ENCODE peak calls at places on chromosome 21, in eight cellular contexts. K, U, J, Z, V, C, P and G are unnamed samples.

GRCh38 chr21:29080454-29080930 is 7.0 kb upstream of the CCT8 start:
- DNase-seq in U (no peak), V (no peak), Z (no peak), K (no peak), C (no peak), J (no peak), P (no peak), G (no peak)

GRCh38 chr21:14711287-14711686 is 165.2 kb upstream of the SAMSN1 start:
- DNase-seq in V (no peak), C (no peak), U (no peak), J (no peak), Z (no peak), K (no peak), P (no peak), G (no peak)

GRCh38 chr21:37231247-37231645 is 35.9 kb downstream of the VPS26C start:
- DNase-seq in C (no peak), Z (no peak), U (no peak), P (no peak), V (no peak), J (no peak), K (no peak), G (no peak)

GRCh38 chr21:34593423-34593822 is 21.5 kb downstream of the RCAN1 start:
- DNase-seq in Z (peak), U (no peak), P (no peak), C (no peak), J (no peak), V (no peak), K (no peak), G (no peak)

GRCh38 chr21:45053561-45053960 is 20.8 kb upstream of the ADARB1 start:
- DNase-seq in U (no peak), Z (no peak), J (no peak), P (no peak), K (no peak), V (no peak), C (no peak), G (no peak)

GRCh38 chr21:33884361-33885157 is 31.0 kb downstream of the ATP5PO start:
- DNase-seq in V (no peak), J (no peak), U (no peak), P (peak), C (no peak), Z (no peak), K (peak), G (no peak)

GRCh38 chr21:10511116-10511515 is 10.3 kb upstream of the TPTE start:
- DNase-seq in K (no peak), Z (no peak), J (no peak), P (no peak), C (no peak), U (no peak), V (no peak), G (no peak)

GRCh38 chr21:36073181-36073580 is 3.4 kb downstream of the CBR1 start:
- DNase-seq in Z (no peak), U (no peak), K (no peak), V (no peak), C (no peak), J (no peak), P (no peak), G (no peak)

GRCh38 chr21:42215942-42216725 is 2.8 kb upstream of the ABCG1 start:
- DNase-seq in C (no peak), U (no peak), Z (no peak), V (no peak), P (no peak), J (no peak), K (no peak), G (no peak)

GRCh38 chr21:31781737-31782136 is 49.8 kb upstream of the SCAF4 start:
- DNase-seq in J (no peak), C (no peak), V (no peak), U (no peak), K (peak), P (peak), Z (peak), G (no peak)

GRCh38 chr21:46393941-46394818 is 64.5 kb upstream of the DIP2A start:
- DNase-seq in Z (peak), K (no peak), U (no peak), J (no peak), P (no peak), C (no peak), V (no peak), G (no peak)

GRCh38 chr21:42189860-42190491 is 29.0 kb upstream of the ABCG1 start:
- DNase-seq in U (no peak), V (no peak), K (no peak), Z (no peak), P (no peak), C (no peak), J (no peak), G (no peak)

GRCh38 chr21:38857152-38857825 is 51.6 kb downstream of the ETS2 start:
- DNase-seq in C (no peak), U (no peak), Z (no peak), P (no peak), V (no peak), K (no peak), J (no peak), G (no peak)

GRCh38 chr21:35664683-35665082 is 395.6 kb downstream of the SETD4 start:
- DNase-seq in K (no peak), J (no peak), C (no peak), Z (no peak), P (no peak), V (no peak), U (no peak), G (no peak)

GRCh38 chr21:38306833-38307232 is 50.0 kb downstream of the KCNJ15 start:
- DNase-seq in K (peak), V (no peak), U (no peak), C (no peak), P (peak), Z (no peak), J (no peak), G (no peak)

GRCh38 chr21:26847951-26848350 is 2.7 kb upstream of the ADAMTS1 start:
- DNase-seq in K (no peak), C (no peak), V (no peak), U (no peak), P (no peak), Z (no peak), J (no peak), G (no peak)

GRCh38 chr21:21734088-21734487 is 735.9 kb downstream of the NCAM2 start:
- DNase-seq in Z (no peak), P (no peak), K (no peak), U (no peak), V (no peak), C (no peak), J (no peak), G (no peak)

GRCh38 chr21:38266732-38267131 is 9.9 kb downstream of the KCNJ15 start:
- DNase-seq in P (peak), K (peak), V (peak), Z (no peak), J (no peak), U (no peak), C (no peak), G (no peak)